ENCODE peak calls at places on chromosomes 11 and 22, in six cellular contexts. One of them, this sample, is unnamed.

GRCh38 chr11:17734418-17734911 is at the start of gene KCNC1:
- DNase-seq in esophagus squamous epithelium: no peak
- DNase-seq in tibial artery: no peak
- DNase-seq in MM.1S: no peak
- DNase-seq in H1: no peak
- DNase-seq in colonic mucosa: no peak
- DNase-seq in this sample: no peak

GRCh38 chr11:56842829-56843794 is 94.6 kb upstream of the OR9G4 start:
- DNase-seq in esophagus squamous epithelium: no peak
- DNase-seq in colonic mucosa: no peak
- DNase-seq in H1: no peak
- DNase-seq in MM.1S: no peak
- DNase-seq in tibial artery: no peak
- DNase-seq in this sample: no peak

GRCh38 chr22:22390989-22391388 is 117.6 kb downstream of the ZNF280B start:
- DNase-seq in H1: no peak
- DNase-seq in esophagus squamous epithelium: no peak
- DNase-seq in MM.1S: no peak
- DNase-seq in tibial artery: no peak
- DNase-seq in colonic mucosa: no peak
- DNase-seq in this sample: no peak

GRCh38 chr11:11425806-11426205 is 72.8 kb upstream of the CSNK2A3 start:
- DNase-seq in H1: no peak
- DNase-seq in MM.1S: no peak
- DNase-seq in colonic mucosa: no peak
- DNase-seq in tibial artery: no peak
- DNase-seq in esophagus squamous epithelium: no peak
- DNase-seq in this sample: no peak

GRCh38 chr11:3824714-3825472 is 15.9 kb downstream of the RHOG start:
- DNase-seq in MM.1S: peak
- DNase-seq in tibial artery: peak
- DNase-seq in esophagus squamous epithelium: no peak
- DNase-seq in H1: peak
- DNase-seq in colonic mucosa: peak
- DNase-seq in this sample: peak

GRCh38 chr11:122229078-122229477 is 113.1 kb upstream of the BLID start:
- DNase-seq in tibial artery: no peak
- DNase-seq in esophagus squamous epithelium: no peak
- DNase-seq in H1: no peak
- DNase-seq in MM.1S: no peak
- DNase-seq in colonic mucosa: no peak
- DNase-seq in this sample: no peak

GRCh38 chr11:62119569-62119968 is 4.2 kb upstream of the INCENP start:
- DNase-seq in tibial artery: no peak
- DNase-seq in esophagus squamous epithelium: no peak
- DNase-seq in H1: no peak
- DNase-seq in colonic mucosa: no peak
- DNase-seq in MM.1S: no peak
- DNase-seq in this sample: no peak

GRCh38 chr22:44918166-44918924 is 91.5 kb downstream of the PHF21B start:
- DNase-seq in esophagus squamous epithelium: no peak
- DNase-seq in colonic mucosa: no peak
- DNase-seq in tibial artery: no peak
- DNase-seq in MM.1S: no peak
- DNase-seq in H1: no peak
- DNase-seq in this sample: peak

GRCh38 chr11:119765628-119766027 is 36.6 kb upstream of the NECTIN1 start:
- DNase-seq in MM.1S: no peak
- DNase-seq in H1: no peak
- DNase-seq in tibial artery: no peak
- DNase-seq in colonic mucosa: no peak
- DNase-seq in esophagus squamous epithelium: no peak
- DNase-seq in this sample: no peak

GRCh38 chr11:45210846-45211245 is 64.4 kb downstream of the PRDM11 start:
- DNase-seq in MM.1S: no peak
- DNase-seq in tibial artery: no peak
- DNase-seq in H1: no peak
- DNase-seq in esophagus squamous epithelium: no peak
- DNase-seq in colonic mucosa: no peak
- DNase-seq in this sample: no peak

GRCh38 chr11:45209000-45209399 is 62.6 kb downstream of the PRDM11 start:
- DNase-seq in H1: no peak
- DNase-seq in MM.1S: no peak
- DNase-seq in colonic mucosa: no peak
- DNase-seq in esophagus squamous epithelium: no peak
- DNase-seq in tibial artery: no peak
- DNase-seq in this sample: no peak

GRCh38 chr11:45211732-45212131 is 65.3 kb downstream of the PRDM11 start:
- DNase-seq in tibial artery: no peak
- DNase-seq in colonic mucosa: no peak
- DNase-seq in MM.1S: no peak
- DNase-seq in H1: no peak
- DNase-seq in esophagus squamous epithelium: no peak
- DNase-seq in this sample: no peak

GRCh38 chr11:45209480-45209879 is 63.0 kb downstream of the PRDM11 start:
- DNase-seq in MM.1S: no peak
- DNase-seq in esophagus squamous epithelium: no peak
- DNase-seq in tibial artery: no peak
- DNase-seq in H1: no peak
- DNase-seq in colonic mucosa: no peak
- DNase-seq in this sample: no peak

GRCh38 chr11:45209904-45210699 is 63.7 kb downstream of the PRDM11 start:
- DNase-seq in colonic mucosa: peak
- DNase-seq in tibial artery: peak
- DNase-seq in H1: no peak
- DNase-seq in esophagus squamous epithelium: no peak
- DNase-seq in MM.1S: no peak
- DNase-seq in this sample: no peak
- TF ChIP-seq CTCF in colonic mucosa: no peak
- TF ChIP-seq CTCF in tibial artery: peak
- TF ChIP-seq CTCF in H1: no peak
- TF ChIP-seq CTCF in esophagus squamous epithelium: no peak
- TF ChIP-seq CTCF in MM.1S: no peak
- TF ChIP-seq CTCF in this sample: no peak

DNA sequence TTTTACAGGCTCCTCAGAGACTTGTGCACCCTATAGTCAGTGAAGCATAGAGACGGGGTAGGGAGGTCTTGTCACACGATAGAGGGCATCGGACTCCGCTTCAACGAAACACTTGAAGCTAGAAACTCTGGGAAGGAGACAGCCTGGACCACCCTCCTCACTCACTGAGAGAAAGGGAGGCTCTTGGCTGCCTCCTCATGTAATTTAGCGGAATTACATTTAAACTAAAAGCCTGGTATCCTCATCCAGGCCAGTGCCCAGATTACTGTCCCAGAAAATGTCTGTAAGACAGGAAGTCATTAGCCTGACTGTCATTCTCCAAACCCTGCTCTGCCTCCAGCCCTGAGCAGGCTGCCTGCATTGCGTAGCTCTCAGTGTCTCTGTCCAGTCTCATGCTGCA is 36.0 kb downstream of the TTLL1 start:
- DNase-seq in tibial artery: no peak
- DNase-seq in esophagus squamous epithelium: no peak
- DNase-seq in MM.1S: no peak
- DNase-seq in colonic mucosa: no peak
- DNase-seq in H1: no peak
- DNase-seq in this sample: no peak
- TF ChIP-seq CTCF in tibial artery: no peak
- TF ChIP-seq CTCF in esophagus squamous epithelium: no peak
- TF ChIP-seq CTCF in MM.1S: no peak
- TF ChIP-seq CTCF in colonic mucosa: no peak
- TF ChIP-seq CTCF in H1: peak
- TF ChIP-seq CTCF in this sample: peak

DNA sequence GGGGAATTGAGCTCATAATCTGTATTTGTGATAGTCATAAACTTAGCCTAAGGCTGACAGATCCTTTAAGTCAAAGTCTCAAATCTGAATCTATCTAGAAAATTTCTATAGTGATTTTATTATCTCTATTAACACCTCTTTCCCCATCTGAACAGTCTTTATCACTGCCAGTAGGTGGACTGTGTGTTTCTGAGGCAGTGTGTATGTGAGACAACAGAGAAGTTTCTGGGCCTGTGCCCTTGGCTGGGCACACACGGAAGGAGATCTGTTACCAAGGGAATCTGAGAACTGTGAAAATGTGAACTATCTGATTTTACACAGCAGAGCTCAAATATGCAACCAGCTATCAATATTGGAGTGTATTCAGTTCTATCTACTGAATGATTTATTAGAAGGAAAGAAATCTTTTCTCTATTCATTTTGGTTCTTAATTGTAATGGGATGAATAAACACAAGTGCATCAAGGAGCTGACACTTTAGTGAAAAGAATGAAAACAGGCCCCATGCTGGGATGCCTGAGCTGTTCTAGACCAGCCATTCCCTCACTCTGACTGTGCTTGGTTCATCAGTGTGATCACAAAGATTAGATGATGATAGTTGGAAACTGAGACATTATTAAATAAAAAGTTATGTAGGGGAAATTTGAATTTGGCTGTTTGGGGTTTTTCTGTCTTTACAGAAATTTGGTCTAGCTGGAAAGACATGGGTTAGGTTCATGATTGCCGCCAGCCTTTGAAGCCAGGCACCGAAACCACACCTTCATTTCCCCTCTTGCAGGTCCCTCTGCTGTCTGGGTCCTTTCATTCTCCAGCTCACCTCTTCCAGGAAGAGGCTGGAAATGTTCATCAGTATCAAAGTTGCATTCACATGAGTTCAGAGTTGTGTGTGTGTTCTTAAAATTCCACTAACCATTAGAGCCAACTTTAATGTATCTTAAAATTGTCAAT is 68.1 kb downstream of the LIF start:
- DNase-seq in colonic mucosa: no peak
- DNase-seq in MM.1S: no peak
- DNase-seq in tibial artery: no peak
- DNase-seq in esophagus squamous epithelium: no peak
- DNase-seq in H1: no peak
- DNase-seq in this sample: no peak
- TF ChIP-seq CTCF in colonic mucosa: no peak
- TF ChIP-seq CTCF in MM.1S: no peak
- TF ChIP-seq CTCF in tibial artery: no peak
- TF ChIP-seq CTCF in esophagus squamous epithelium: no peak
- TF ChIP-seq CTCF in H1: no peak
- TF ChIP-seq CTCF in this sample: no peak

DNA sequence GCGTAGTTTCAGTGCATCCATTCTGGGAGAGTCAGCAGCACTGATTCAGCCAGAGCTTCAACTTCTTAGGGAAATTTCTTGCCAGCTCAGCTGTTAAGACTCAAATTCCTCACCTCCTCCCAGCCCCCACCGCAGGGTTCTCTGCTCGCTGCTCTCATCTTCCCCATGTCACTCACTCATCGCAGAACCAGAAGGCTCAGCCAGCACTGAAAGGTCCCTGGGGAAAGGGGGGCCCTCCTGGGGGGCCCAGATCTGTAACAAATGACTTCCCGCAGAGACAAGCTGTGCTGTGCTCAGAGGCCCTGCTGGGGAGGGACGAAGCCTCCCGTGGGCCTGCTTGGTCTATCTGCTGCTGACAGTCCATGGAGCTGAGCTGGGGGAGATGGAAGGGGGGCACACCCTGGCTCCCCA is 220.6 kb downstream of the NTM start:
- DNase-seq in tibial artery: no peak
- DNase-seq in esophagus squamous epithelium: no peak
- DNase-seq in H1: no peak
- DNase-seq in MM.1S: no peak
- DNase-seq in colonic mucosa: no peak
- DNase-seq in this sample: no peak
- TF ChIP-seq CTCF in tibial artery: no peak
- TF ChIP-seq CTCF in esophagus squamous epithelium: no peak
- TF ChIP-seq CTCF in H1: no peak
- TF ChIP-seq CTCF in MM.1S: no peak
- TF ChIP-seq CTCF in colonic mucosa: no peak
- TF ChIP-seq CTCF in this sample: no peak

DNA sequence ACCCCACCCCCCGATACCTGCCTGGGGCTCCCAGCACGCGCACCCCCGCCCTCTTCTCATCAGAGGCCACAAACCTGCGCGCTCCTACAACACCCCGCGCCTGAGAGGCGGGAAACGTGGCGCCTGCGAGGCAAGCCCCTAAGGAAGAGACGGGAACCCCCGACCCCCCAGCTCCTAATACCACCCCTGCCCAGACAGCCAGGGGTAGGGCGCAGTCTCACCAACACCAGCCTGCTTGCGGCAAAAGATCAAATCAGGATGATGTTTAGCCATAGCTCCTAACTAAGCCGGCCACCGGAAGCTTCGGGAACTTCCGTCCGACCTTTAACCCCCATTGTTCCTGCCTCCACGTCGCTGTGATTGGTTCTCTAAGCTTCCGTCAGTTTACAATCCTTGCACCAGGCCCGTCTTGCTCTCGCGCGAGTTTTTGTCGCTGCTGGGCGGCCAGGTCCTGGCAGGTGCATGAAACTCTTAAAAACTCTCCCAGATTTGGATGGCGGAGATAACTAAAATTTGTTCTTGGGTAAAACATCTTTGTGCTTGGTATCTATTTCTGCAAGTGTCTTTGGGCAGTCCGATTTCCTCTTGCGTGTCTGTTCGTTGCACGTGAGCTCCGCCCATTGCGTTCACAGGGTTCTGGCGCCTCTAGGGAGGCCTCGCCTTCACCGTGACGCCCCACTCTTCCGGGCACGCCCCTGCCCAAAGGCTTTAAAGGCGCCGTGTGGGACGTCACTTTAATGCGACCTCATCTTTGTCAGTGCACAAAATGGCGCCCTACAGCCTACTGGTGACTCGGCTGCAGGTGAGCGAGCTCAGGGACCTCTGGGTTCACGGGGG is at the start of the genes ACO2 and PHF5A:
- DNase-seq in H1: peak
- DNase-seq in esophagus squamous epithelium: peak
- DNase-seq in MM.1S: peak
- DNase-seq in colonic mucosa: peak
- DNase-seq in tibial artery: peak
- DNase-seq in this sample: peak
- TF ChIP-seq CTCF in H1: no peak
- TF ChIP-seq CTCF in esophagus squamous epithelium: no peak
- TF ChIP-seq CTCF in MM.1S: no peak
- TF ChIP-seq CTCF in colonic mucosa: no peak
- TF ChIP-seq CTCF in tibial artery: no peak
- TF ChIP-seq CTCF in this sample: no peak

DNA sequence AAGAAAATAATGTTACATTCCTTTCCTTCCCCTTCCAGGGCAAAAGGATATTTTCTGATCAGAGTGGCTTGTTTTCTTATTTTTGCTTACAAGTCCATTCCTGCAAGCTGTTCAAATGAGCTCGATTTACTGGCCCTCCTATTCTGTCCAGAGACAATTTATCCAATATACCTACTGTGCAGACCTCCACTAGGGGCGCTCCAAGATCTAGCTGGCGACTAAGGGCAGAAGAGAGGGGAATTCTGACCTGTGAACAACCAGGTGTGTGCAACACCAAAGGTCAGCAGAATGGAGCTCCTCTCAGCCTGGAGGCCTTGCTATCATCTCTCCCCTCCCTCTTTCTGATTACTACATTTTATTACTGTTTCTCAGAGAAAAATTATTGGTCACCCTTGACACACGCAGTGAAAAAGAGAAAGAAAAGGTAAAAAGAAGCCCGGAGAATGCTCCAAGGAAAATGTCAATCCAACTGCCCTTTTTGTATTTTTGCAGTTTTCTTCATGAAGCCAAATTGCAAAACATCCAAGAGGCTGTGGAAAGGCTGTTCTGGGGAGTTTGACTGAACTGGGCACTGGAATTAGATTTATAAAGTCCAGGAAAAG is 3.2 kb downstream of the SEZ6L start:
- DNase-seq in H1: no peak
- DNase-seq in MM.1S: peak
- DNase-seq in tibial artery: no peak
- DNase-seq in colonic mucosa: peak
- DNase-seq in esophagus squamous epithelium: no peak
- DNase-seq in this sample: no peak
- TF ChIP-seq CTCF in H1: peak
- TF ChIP-seq CTCF in MM.1S: peak
- TF ChIP-seq CTCF in tibial artery: peak
- TF ChIP-seq CTCF in colonic mucosa: peak
- TF ChIP-seq CTCF in esophagus squamous epithelium: peak
- TF ChIP-seq CTCF in this sample: peak